ENCODE peak calls at places on chromosome 15, in ten cellular contexts. S is GM12891, R is transverse colon, H is body of pancreas, C is adrenal gland, O is stomach, T is uterus, E is HepG2, W is H1, N is tibial nerve. I is an unnamed sample.
A peak's percentile ranks its signal among the peaks of the same experiment; 100 is the strongest.

GRCh38 chr15:36465304-36465703 is 114.1 kb upstream of the CDIN1 start:
- DNase-seq in T (no peak), R (no peak), O (no peak), S (no peak), W (no peak), N (no peak), E (no peak), C (no peak), H (no peak), I (no peak)

GRCh38 chr15:59298255-59298856 is 74.3 kb downstream of the MYO1E start:
- DNase-seq in E (no peak), O (no peak), W (no peak), H (no peak), T (no peak), S (peak; percentile 28), N (no peak), C (no peak), R (no peak), I (no peak)

GRCh38 chr15:70853855-70854668 is at the start of gene LARP6:
- DNase-seq in N (peak; percentile 21), T (peak; percentile 60), E (no peak), R (peak; percentile 27), W (peak; percentile 85), O (peak; percentile 67), C (no peak), H (peak; percentile 71), S (peak; percentile 39), I (no peak)

GRCh38 chr15:72503147-72503546 is 29.0 kb downstream of the ARIH1 start:
- DNase-seq in H (no peak), C (no peak), S (no peak), O (no peak), T (no peak), W (no peak), E (no peak), N (no peak), R (no peak), I (no peak)

GRCh38 chr15:60130811-60131210 is 126.7 kb downstream of the FOXB1 start:
- DNase-seq in R (no peak), W (no peak), N (no peak), O (no peak), C (no peak), E (no peak), T (no peak), H (no peak), S (no peak), I (no peak)

GRCh38 chr15:38134252-38134651 is 118.4 kb upstream of the SPRED1 start:
- DNase-seq in R (peak; percentile 10), O (no peak), N (peak; percentile 33), W (no peak), H (no peak), T (no peak), C (peak; percentile 45), E (no peak), S (no peak), I (no peak)

GRCh38 chr15:51307811-51308210 is 30.6 kb downstream of the CYP19A1 start:
- DNase-seq in T (no peak), R (peak; percentile 13), E (no peak), O (no peak), H (no peak), N (peak; percentile 29), S (no peak), C (no peak), W (no peak), I (no peak)

GRCh38 chr15:42037650-42038049 is 16.8 kb upstream of the PLA2G4E start:
- DNase-seq in E (no peak), S (no peak), H (peak; percentile 70), W (no peak), N (no peak), C (no peak), O (peak; percentile 75), R (peak; percentile 65), T (no peak), I (no peak)

GRCh38 chr15:55247766-55248427 is 41.7 kb downstream of the RAB27A start:
- DNase-seq in T (no peak), R (no peak), N (no peak), O (peak; percentile 36), W (no peak), C (no peak), E (no peak), H (no peak), S (no peak), I (no peak)

GRCh38 chr15:53985562-53985961 is 7.3 kb downstream of the UNC13C start:
- DNase-seq in W (no peak), N (no peak), R (no peak), S (no peak), O (no peak), T (no peak), C (no peak), E (no peak), H (no peak), I (no peak)

GRCh38 chr15:43483306-43484128 is 9.4 kb downstream of the TP53BP1 start:
- DNase-seq in C (no peak), T (no peak), R (no peak), S (no peak), E (no peak), O (no peak), W (no peak), N (no peak), H (no peak), I (peak; percentile 61)

GRCh38 chr15:99451484-99451883 is 114.3 kb upstream of the MEF2A start:
- DNase-seq in R (no peak), W (peak; percentile 17), O (no peak), N (no peak), C (no peak), T (no peak), H (no peak), S (no peak), E (no peak), I (no peak)

GRCh38 chr15:59622289-59622688 is 10.7 kb downstream of the GCNT3 start:
- DNase-seq in S (peak; percentile 39), N (no peak), R (peak; percentile 84), W (peak; percentile 66), C (no peak), E (peak; percentile 79), T (no peak), H (peak; percentile 48), O (peak; percentile 66), I (peak; percentile 38)

GRCh38 chr15:65309882-65310418 is 5.5 kb downstream of the RNU5B-1 start:
- DNase-seq in O (no peak), S (no peak), N (no peak), E (no peak), H (no peak), T (no peak), W (no peak), C (no peak), R (no peak), I (no peak)

DNA sequence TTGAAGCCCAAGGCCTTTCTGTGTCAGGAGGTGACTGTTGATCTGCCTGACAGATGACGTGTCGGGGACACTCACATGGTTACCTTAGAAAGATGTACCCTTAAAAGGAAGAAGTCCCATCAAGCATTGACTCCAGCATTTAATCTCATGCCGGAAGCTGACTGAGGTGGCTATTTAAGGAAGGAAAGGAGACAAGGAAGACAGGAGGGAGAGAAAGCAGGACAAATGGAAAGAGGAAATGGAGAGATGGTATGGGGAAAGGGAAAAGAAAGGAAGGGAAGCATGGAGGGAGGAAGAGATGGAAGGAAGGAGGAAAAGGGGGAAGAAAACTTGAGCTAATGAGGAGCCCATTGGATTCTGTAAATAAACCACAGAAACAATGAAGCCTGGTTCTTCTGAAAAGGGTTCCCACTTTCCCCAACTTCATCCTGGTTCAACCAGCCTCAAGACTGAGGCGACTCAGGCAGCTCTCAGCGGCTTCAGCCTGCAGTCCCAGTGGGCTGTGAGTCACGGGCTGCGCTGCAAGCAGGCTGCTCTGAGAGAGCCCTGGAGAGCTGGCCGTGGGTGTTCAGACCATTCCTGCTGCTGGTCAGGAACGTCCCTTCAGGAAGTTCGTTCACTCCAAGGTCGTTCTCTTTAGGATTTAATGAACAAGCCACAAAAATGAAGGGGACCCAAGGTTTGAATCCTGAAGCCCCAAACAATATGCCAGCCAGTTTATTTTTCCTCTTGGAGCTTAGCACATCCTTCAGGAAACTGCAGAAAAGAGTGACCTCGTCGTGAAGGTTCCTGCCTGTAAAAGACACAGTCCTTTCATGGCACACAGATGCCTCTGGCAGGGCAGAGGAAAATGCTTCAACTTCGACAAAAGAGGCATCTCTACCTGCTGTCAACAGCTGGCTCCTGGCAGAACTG is 69.6 kb upstream of the THBS1 start:
- DNase-seq in C (peak; percentile 62), W (no peak), T (peak; percentile 54), E (no peak), H (peak; percentile 21), R (peak; percentile 33), N (no peak), S (no peak), O (no peak), I (no peak)
- TF ChIP-seq POLR2A in C (no peak), W (no peak), T (no peak), E (no peak), H (no peak), R (no peak), N (no peak), S (no peak), O (no peak), I (no peak)

DNA sequence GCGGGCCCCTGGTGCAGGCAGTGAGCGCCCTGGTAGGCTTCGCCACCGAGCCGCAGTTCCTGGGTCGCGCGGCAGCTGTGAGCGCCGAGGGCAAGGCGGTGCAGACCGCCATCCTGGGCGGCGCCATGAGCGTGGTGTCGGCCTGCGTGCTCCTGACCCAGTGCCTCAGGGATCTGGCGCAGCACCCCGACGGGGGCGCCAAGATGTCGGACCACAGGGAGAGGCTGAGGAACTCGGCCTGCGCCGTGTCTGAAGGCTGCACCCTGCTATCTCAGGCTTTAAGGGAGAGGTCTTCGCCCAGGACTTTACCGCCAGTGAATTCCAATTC is 2.3 kb downstream of the TLNRD1 start:
- DNase-seq in E (no peak), T (no peak), O (no peak), S (no peak), N (no peak), R (no peak), W (no peak), C (no peak), H (no peak), I (no peak)
- TF ChIP-seq POLR2A in E (no peak), T (no peak), O (no peak), S (no peak), N (no peak), R (no peak), W (no peak), C (no peak), H (no peak), I (no peak)

DNA sequence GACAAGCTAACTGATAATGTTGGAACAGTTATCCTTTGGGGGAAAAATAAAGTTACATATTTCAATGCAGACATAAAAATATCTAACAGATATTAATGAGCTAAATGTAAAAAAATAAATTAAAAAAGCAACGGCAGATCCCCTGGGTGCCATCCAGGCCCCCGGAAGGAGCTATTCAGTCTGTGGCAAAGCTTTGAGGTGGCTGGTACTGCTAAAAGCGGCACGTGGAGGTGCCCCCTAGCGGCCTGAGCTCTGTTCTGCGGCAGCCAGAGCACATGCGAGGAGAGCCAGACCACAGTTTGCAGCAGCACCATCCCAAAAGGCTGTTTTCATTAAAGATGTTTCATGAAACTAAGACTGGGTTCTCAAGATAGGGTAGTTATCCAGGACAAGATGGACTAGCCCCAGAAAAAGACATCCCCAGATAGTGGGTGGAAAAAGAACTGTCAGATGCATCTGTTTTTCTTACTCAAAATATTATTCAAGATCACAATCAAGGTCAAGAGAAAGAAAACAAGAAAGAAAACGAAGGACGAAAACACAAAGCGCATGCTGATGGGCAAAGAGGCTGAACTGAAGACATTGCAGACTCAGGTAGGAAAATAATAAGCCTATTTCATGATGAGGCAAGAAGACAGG is 18.7 kb downstream of the AP3S2 start:
- DNase-seq in S (peak; percentile 64), N (peak; percentile 79), O (peak; percentile 88), E (peak; percentile 46), T (peak; percentile 62), C (peak; percentile 77), W (peak; percentile 88), H (peak; percentile 93), R (peak; percentile 89), I (peak; percentile 84)
- TF ChIP-seq POLR2A in S (no peak), N (no peak), O (no peak), E (no peak), T (no peak), C (no peak), W (no peak), H (no peak), R (no peak), I (no peak)

GRCh38 chr15:68818088-68818670 is 2.5 kb downstream of the ANP32A start:
- DNase-seq in T (peak; percentile 62), E (peak; percentile 64), C (peak; percentile 64), O (peak; percentile 65), W (peak; percentile 79), N (peak; percentile 41), H (peak; percentile 72), R (peak; percentile 69), S (no peak), I (peak; percentile 84)
- TF ChIP-seq POLR2A in T (no peak), E (peak; percentile 38), C (peak; percentile 55), O (no peak), W (peak; percentile 80), N (no peak), H (peak; percentile 14), R (no peak), S (peak; percentile 59), I (no peak)